ENCODE peak calls at places on chromosomes 12 and 14, in four cellular contexts. U is aorta; C is stomach; W is effector CD4-positive, alpha-beta T cell. I is an unnamed sample.

GRCh38 chr12:57429473-57430116 is 1.2 kb downstream of the R3HDM2 start:
- DNase-seq in U (no peak), W (no peak), C (no peak), I (no peak)

GRCh38 chr12:39807043-39807442 is 187.4 kb upstream of the ABCD2 start:
- DNase-seq in U (no peak), W (no peak), C (no peak), I (no peak)

GRCh38 chr14:73640796-73641195 is 4.0 kb upstream of the DNAL1 start:
- DNase-seq in U (no peak), W (no peak), C (no peak), I (no peak)

GRCh38 chr14:76682367-76682766 is 78.9 kb upstream of the VASH1 start:
- DNase-seq in C (no peak), W (no peak), U (no peak), I (no peak)

GRCh38 chr14:104473244-104473565 is 106.4 kb upstream of the C14orf180 start:
- DNase-seq in C (no peak), U (no peak), W (no peak), I (no peak)

GRCh38 chr12:121499929-121500793 is 80.7 kb downstream of the KDM2B start:
- DNase-seq in W (peak), C (peak), U (peak), I (no peak)

GRCh38 chr12:10557766-10558165 is 52.1 kb downstream of the EIF2S3B start:
- DNase-seq in W (no peak), C (no peak), U (no peak), I (no peak)

GRCh38 chr12:101839324-101840283 is 8.8 kb upstream of the GNPTAB start:
- DNase-seq in C (peak), W (peak), U (no peak), I (no peak)

GRCh38 chr12:3218150-3218845 is 141.1 kb downstream of the TSPAN9 start:
- DNase-seq in W (no peak), U (peak), C (peak), I (no peak)

GRCh38 chr12:65602579-65603295 is 221.5 kb upstream of the HMGA2 start:
- DNase-seq in C (peak), U (peak), W (no peak), I (peak)

GRCh38 chr12:116975779-116976393 is 65.1 kb downstream of the FBXW8 start:
- DNase-seq in W (no peak), C (no peak), U (no peak), I (no peak)

GRCh38 chr14:50333010-50333409 is 20.9 kb downstream of the DMAC2L start:
- DNase-seq in W (no peak), C (no peak), U (no peak), I (peak)

GRCh38 chr14:46902837-46903236 is 251.3 kb upstream of the RPL10L start:
- DNase-seq in U (no peak), W (no peak), C (no peak), I (no peak)

GRCh38 chr14:23112359-23113178 is 6.5 kb downstream of the CEBPE start:
- DNase-seq in C (no peak), W (no peak), U (peak), I (no peak)

GRCh38 chr12:55743131-55743921 is 404 bp downstream of the GDF11 start:
- DNase-seq in W (peak), C (peak), U (peak), I (no peak)

GRCh38 chr12:89863332-89863938 is 154.8 kb upstream of the ATP2B1 start:
- DNase-seq in C (no peak), U (no peak), W (peak), I (no peak)

GRCh38 chr12:46373303-46374182 is 970 bp upstream of the SLC38A2 start:
- DNase-seq in U (peak), C (peak), W (peak), I (no peak)

GRCh38 chr14:22382955-22383354 is 206.1 kb downstream of the DAD1 start:
- DNase-seq in C (no peak), U (no peak), W (no peak), I (no peak)

GRCh38 chr12:81440001-81440400 is 319.1 kb downstream of the PPFIA2 start:
- DNase-seq in W (no peak), U (no peak), C (no peak), I (no peak)

GRCh38 chr12:109433618-109434017 is 43.5 kb downstream of the KCTD10 start:
- DNase-seq in W (no peak), U (no peak), C (no peak), I (no peak)

GRCh38 chr12:8544295-8544694 is 3.6 kb upstream of the CLEC4E start:
- DNase-seq in W (peak), C (peak), U (peak), I (peak)

GRCh38 chr14:23307146-23307447 is 464 bp downstream of the BCL2L2 start:
- DNase-seq in U (no peak), C (no peak), W (no peak), I (no peak)

GRCh38 chr12:50390284-50390683 is 6.1 kb downstream of the FAM186A start:
- DNase-seq in C (no peak), W (no peak), U (no peak), I (peak)